ENCODE peak calls at places on chromosomes 4 and X, in ten cellular contexts. T, K, Y, W, E, C, D, A, I and L are unnamed samples.

GRCh38 chr4:102761902-102762301 is 1.1 kb upstream of the MANBA start:
- DNase-seq in I (no peak), K (no peak), Y (no peak), D (no peak), C (no peak), E (no peak), W (no peak), A (no peak), T (no peak), L (no peak)

GRCh38 chr4:10101559-10102192 is 14.9 kb downstream of the WDR1 start:
- DNase-seq in I (no peak), A (no peak), Y (no peak), K (no peak), D (no peak), E (no peak), C (no peak), T (no peak), W (no peak), L (no peak)

GRCh38 chr4:156101571-156101970 is 147.9 kb upstream of the CTSO start:
- DNase-seq in Y (peak; percentile 45), W (no peak), D (no peak), E (no peak), T (no peak), C (no peak), K (no peak), A (no peak), I (peak; percentile 21), L (peak; percentile 6)

GRCh38 chr4:151674804-151675290 is 86.0 kb downstream of the GATB start:
- DNase-seq in D (peak; percentile 60), Y (peak; percentile 7), T (no peak), A (peak; percentile 80), E (peak; percentile 31), K (no peak), I (no peak), C (peak; percentile 71), W (peak; percentile 9), L (peak; percentile 43)

GRCh38 chr4:20299515-20299914 is 47.8 kb downstream of the SLIT2 start:
- DNase-seq in K (no peak), E (peak; percentile 78), C (no peak), T (no peak), Y (peak; percentile 84), W (no peak), A (no peak), I (peak; percentile 41), D (no peak), L (peak; percentile 87)

GRCh38 chrX:121902463-121902862 is 855.1 kb downstream of the GLUD2 start:
- DNase-seq in Y (peak; percentile 2), I (no peak), E (peak; percentile 10), W (no peak), C (no peak), D (no peak), A (no peak), K (no peak), T (no peak), L (peak; percentile 16)

GRCh38 chr4:13285336-13285735 is 198.8 kb downstream of the RAB28 start:
- DNase-seq in C (no peak), K (no peak), A (no peak), I (no peak), E (no peak), Y (peak; percentile 48), T (no peak), W (no peak), D (no peak), L (no peak)

GRCh38 chr4:153064571-153064970 is 128.4 kb downstream of the FHDC1 start:
- DNase-seq in T (peak; percentile 56), E (no peak), D (no peak), I (no peak), Y (no peak), C (no peak), A (no peak), W (no peak), K (no peak), L (no peak)

GRCh38 chrX:56025872-56026571 is 206.1 kb upstream of the KLF8 start:
- DNase-seq in T (no peak), D (no peak), K (no peak), C (no peak), I (no peak), Y (no peak), W (no peak), E (no peak), A (no peak), L (no peak)

GRCh38 chrX:39318497-39319343 is 517.5 kb downstream of the MID1IP1 start:
- DNase-seq in I (no peak), T (no peak), Y (no peak), K (no peak), E (no peak), C (no peak), W (no peak), D (no peak), A (peak; percentile 39), L (no peak)

GRCh38 chrX:16316336-16316735 is 149.1 kb downstream of the MAGEB17 start:
- DNase-seq in Y (peak; percentile 2), E (no peak), A (no peak), D (no peak), T (no peak), W (no peak), I (no peak), K (no peak), C (no peak), L (peak; percentile 1)

GRCh38 chrX:16882188-16882587 is 12.0 kb upstream of the RBBP7 start:
- DNase-seq in I (peak; percentile 25), E (peak; percentile 41), Y (peak; percentile 29), K (no peak), A (peak; percentile 72), T (peak; percentile 68), W (no peak), C (no peak), D (peak; percentile 65), L (peak; percentile 27)

GRCh38 chr4:110190249-110190648 is 8.2 kb downstream of the ELOVL6 start:
- DNase-seq in T (no peak), C (no peak), E (peak; percentile 43), I (no peak), Y (peak; percentile 45), K (no peak), D (no peak), W (no peak), A (no peak), L (peak; percentile 15)

GRCh38 chrX:71872542-71873458 is 37.8 kb upstream of the NHSL2 start:
- DNase-seq in W (no peak), I (no peak), D (no peak), E (no peak), C (no peak), T (no peak), K (no peak), A (no peak), Y (no peak), L (no peak)

DNA sequence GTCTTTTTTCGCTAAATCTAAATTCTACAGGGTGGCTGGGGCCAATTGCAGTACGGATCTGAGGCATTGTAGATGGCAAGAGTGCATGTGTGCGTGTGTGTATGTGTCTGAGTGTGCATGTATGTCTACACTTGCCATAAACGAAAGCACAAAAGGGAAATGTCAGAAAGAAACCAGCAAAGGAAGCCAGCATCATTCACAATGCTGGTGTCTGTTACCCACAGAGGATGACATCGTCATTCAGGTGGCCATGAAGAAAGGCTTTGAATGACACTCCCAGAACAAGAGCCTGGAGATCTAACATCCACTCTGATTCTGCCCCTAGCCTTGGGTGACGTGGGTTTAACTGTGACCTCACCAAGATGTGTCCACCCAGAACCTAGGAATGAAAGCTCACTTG is 124.6 kb downstream of the DHRSX start:
- DNase-seq in E (no peak), K (no peak), C (no peak), W (no peak), D (no peak), A (no peak), T (no peak), I (no peak), Y (no peak), L (no peak)
- TF ChIP-seq CTCF in E (no peak), K (no peak), C (no peak), W (no peak), D (no peak), A (no peak), T (no peak), I (no peak), Y (no peak), L (no peak)

GRCh38 chr4:177123811-177124210 is 185.9 kb upstream of the NEIL3 start:
- DNase-seq in T (no peak), E (no peak), K (no peak), I (no peak), C (no peak), D (no peak), Y (no peak), W (no peak), A (no peak), L (no peak)
- TF ChIP-seq CTCF in T (no peak), E (no peak), K (no peak), I (no peak), C (no peak), D (no peak), Y (no peak), W (no peak), A (no peak), L (no peak)

DNA sequence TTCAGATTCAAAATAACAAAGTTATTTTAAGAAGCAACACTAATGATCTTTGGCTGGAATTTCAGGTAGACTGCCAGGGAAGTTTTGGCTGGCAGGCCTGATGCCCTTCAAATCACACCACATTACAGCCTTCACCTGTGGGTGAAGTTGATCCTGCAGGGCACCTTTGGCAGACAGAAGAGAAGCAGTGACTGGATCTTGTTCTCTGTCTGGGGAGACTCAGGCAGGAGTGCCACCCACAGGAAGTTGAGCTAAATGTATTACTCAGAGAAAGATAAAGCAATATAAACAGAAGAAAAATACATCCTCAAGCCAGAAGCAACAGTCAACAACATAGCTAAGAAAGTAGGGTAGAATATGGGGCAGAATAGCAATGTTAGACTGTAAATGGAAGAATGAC is 12.8 kb upstream of the CFAP299 start:
- DNase-seq in W (no peak), E (peak; percentile 69), T (no peak), A (no peak), K (no peak), D (no peak), I (peak; percentile 68), Y (peak; percentile 73), C (no peak), L (peak; percentile 70)
- TF ChIP-seq CTCF in W (no peak), E (peak; percentile 46), T (no peak), A (no peak), K (peak; percentile 55), D (no peak), I (peak; percentile 69), Y (peak; percentile 41), C (no peak), L (peak; percentile 42)

GRCh38 chr4:17317526-17317925 is 194.4 kb downstream of the QDPR start:
- DNase-seq in C (no peak), A (no peak), E (no peak), K (no peak), D (no peak), T (no peak), Y (no peak), W (no peak), I (no peak), L (no peak)

GRCh38 chr4:17313194-17313593 is 198.7 kb downstream of the QDPR start:
- DNase-seq in E (no peak), W (no peak), I (no peak), K (no peak), T (no peak), C (no peak), Y (no peak), A (no peak), D (no peak), L (peak; percentile 25)

GRCh38 chr4:17320046-17320445 is 191.8 kb downstream of the QDPR start:
- DNase-seq in E (no peak), D (no peak), A (no peak), K (no peak), Y (no peak), C (no peak), W (no peak), T (no peak), I (no peak), L (no peak)

GRCh38 chr4:17316566-17316965 is 195.3 kb downstream of the QDPR start:
- DNase-seq in K (no peak), A (no peak), I (peak; percentile 70), Y (peak; percentile 37), W (no peak), D (no peak), T (no peak), C (no peak), E (no peak), L (no peak)

GRCh38 chr4:17315459-17315858 is 196.4 kb downstream of the QDPR start:
- DNase-seq in T (no peak), W (no peak), Y (no peak), E (no peak), A (no peak), K (no peak), C (no peak), I (no peak), D (no peak), L (no peak)
- TF ChIP-seq CTCF in T (no peak), W (no peak), Y (no peak), E (no peak), A (no peak), K (no peak), C (no peak), I (no peak), D (no peak), L (no peak)